ENCODE peak calls at places on chromosome 10, in seven cellular contexts. C, F, J, P, D, I and G are unnamed samples.

GRCh38 chr10:42754155-42755027 is 28.2 kb upstream of the BMS1 start:
- DNase-seq in C (no peak), F (no peak), J (peak; percentile 84), P (peak; percentile 85), D (peak; percentile 67), I (no peak), G (no peak)

GRCh38 chr10:5685764-5686240 is 1.2 kb downstream of the TASOR2 start:
- DNase-seq in C (no peak), F (no peak), J (no peak), P (no peak), D (peak; percentile 27), I (no peak), G (no peak)

GRCh38 chr10:58335306-58336005 is 650 bp downstream of the UBE2D1 start:
- DNase-seq in C (no peak), F (peak; percentile 30), J (no peak), P (peak; percentile 77), D (peak; percentile 69), I (no peak), G (no peak)

GRCh38 chr10:100377830-100378229 is 30.8 kb downstream of the SCD start:
- DNase-seq in C (no peak), F (no peak), J (no peak), P (no peak), D (no peak), I (no peak), G (no peak)

GRCh38 chr10:132163278-132163765 is 23.4 kb upstream of the DPYSL4 start:
- DNase-seq in C (no peak), F (no peak), J (no peak), P (peak; percentile 97), D (no peak), I (no peak), G (no peak)

GRCh38 chr10:114893248-114893647 is 44.7 kb upstream of the TRUB1 start:
- DNase-seq in C (no peak), F (no peak), J (no peak), P (no peak), D (no peak), I (no peak), G (no peak)

GRCh38 chr10:51092402-51092801 is 18.1 kb downstream of the PRKG1 start:
- DNase-seq in C (peak; percentile 32), F (no peak), J (peak; percentile 75), P (no peak), D (peak; percentile 49), I (no peak), G (no peak)

GRCh38 chr10:126177414-126178030 is 210.8 kb downstream of the ADAM12 start:
- DNase-seq in C (no peak), F (no peak), J (no peak), P (no peak), D (no peak), I (no peak), G (peak; percentile 45)

GRCh38 chr10:119933179-119933578 is 40.6 kb downstream of the SEC23IP start:
- DNase-seq in C (peak; percentile 22), F (no peak), J (no peak), P (no peak), D (no peak), I (no peak), G (no peak)
- TF ChIP-seq CTCF in C (peak; percentile 54), F (peak; percentile 55), J (peak; percentile 41), P (peak; percentile 82), D (no peak), I (peak; percentile 33), G (peak; percentile 9)

GRCh38 chr10:35884657-35885071 is 242.6 kb upstream of the FZD8 start:
- DNase-seq in C (no peak), F (no peak), J (no peak), P (peak; percentile 86), D (no peak), I (no peak), G (no peak)

GRCh38 chr10:35885076-35885475 is 243.0 kb upstream of the FZD8 start:
- DNase-seq in C (no peak), F (no peak), J (no peak), P (no peak), D (no peak), I (no peak), G (no peak)

GRCh38 chr10:35887686-35888085 is 245.6 kb upstream of the FZD8 start:
- DNase-seq in C (no peak), F (no peak), J (no peak), P (no peak), D (no peak), I (no peak), G (no peak)

GRCh38 chr10:35881320-35881719 is 239.2 kb upstream of the FZD8 start:
- DNase-seq in C (no peak), F (no peak), J (no peak), P (no peak), D (no peak), I (no peak), G (no peak)

GRCh38 chr10:35882422-35883150 is 240.5 kb upstream of the FZD8 start:
- DNase-seq in C (no peak), F (no peak), J (no peak), P (peak; percentile 78), D (no peak), I (no peak), G (no peak)
- TF ChIP-seq CTCF in C (no peak), F (no peak), J (no peak), P (peak; percentile 73), D (no peak), I (no peak), G (no peak)

GRCh38 chr10:88107296-88107695 is 243.9 kb downstream of the PTEN start:
- DNase-seq in C (no peak), F (no peak), J (no peak), P (no peak), D (no peak), I (no peak), G (no peak)

GRCh38 chr10:88107698-88108097 is 244.3 kb downstream of the PTEN start:
- DNase-seq in C (no peak), F (no peak), J (no peak), P (no peak), D (no peak), I (no peak), G (no peak)

GRCh38 chr10:88110355-88110754 is 246.9 kb downstream of the PTEN start:
- DNase-seq in C (no peak), F (peak; percentile 46), J (no peak), P (no peak), D (peak; percentile 78), I (no peak), G (no peak)

GRCh38 chr10:88106348-88106747 is 242.9 kb downstream of the PTEN start:
- DNase-seq in C (no peak), F (no peak), J (no peak), P (no peak), D (no peak), I (no peak), G (no peak)

DNA sequence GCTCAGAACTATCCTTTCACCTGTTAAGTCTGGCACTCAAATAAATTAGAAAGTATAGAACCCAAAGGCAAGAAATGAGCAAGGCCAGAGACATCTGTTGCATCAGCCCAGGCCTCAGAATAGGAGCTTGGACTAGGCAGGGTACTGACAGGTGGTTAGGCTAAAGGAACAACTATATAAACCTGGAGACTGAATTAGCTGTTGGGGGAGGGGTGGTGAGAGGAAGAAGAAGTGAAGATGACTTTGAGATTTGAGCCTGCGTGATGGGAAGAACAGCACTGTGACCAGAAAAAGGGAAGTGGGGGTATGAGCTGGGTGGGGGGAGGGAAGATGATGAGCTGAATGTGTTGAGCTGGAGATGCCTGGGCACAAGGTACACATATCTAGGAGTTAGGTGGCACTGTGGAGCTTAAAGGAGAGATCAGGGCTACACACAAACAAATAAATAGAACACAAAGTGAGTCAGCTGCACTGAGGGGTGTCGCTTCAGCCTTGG is 244.7 kb downstream of the PTEN start:
- DNase-seq in C (no peak), F (no peak), J (no peak), P (no peak), D (no peak), I (no peak), G (no peak)
- TF ChIP-seq CTCF in C (no peak), F (peak; percentile 29), J (peak; percentile 4), P (no peak), D (no peak), I (no peak), G (no peak)

DNA sequence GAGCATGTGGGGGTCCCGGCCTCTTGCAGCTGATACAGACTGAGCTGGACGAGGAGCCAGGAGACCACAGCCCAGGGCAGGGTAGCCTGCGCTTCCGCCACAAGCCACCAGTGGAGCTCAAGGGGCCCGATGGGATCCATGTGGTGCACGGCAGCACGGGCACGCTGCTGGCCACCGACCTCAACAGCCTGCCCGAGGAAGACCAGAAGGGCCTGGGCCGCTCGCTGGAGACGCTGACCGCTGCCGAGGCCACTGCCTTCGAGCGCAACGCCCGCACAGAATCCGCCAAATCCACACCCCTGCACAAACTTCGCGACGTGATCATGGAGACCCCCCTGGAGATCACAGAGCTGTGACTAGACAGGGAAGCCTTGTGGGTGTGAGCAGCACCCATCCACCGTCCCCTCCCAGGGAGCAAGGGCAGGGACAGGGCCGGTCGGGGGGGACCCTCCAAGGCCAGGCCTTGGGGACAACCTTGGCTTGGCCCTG is 36.1 kb downstream of the PSAP start:
- DNase-seq in C (no peak), F (no peak), J (no peak), P (peak; percentile 76), D (no peak), I (no peak), G (no peak)
- TF ChIP-seq CTCF in C (peak; percentile 2), F (no peak), J (no peak), P (peak; percentile 59), D (no peak), I (no peak), G (no peak)

DNA sequence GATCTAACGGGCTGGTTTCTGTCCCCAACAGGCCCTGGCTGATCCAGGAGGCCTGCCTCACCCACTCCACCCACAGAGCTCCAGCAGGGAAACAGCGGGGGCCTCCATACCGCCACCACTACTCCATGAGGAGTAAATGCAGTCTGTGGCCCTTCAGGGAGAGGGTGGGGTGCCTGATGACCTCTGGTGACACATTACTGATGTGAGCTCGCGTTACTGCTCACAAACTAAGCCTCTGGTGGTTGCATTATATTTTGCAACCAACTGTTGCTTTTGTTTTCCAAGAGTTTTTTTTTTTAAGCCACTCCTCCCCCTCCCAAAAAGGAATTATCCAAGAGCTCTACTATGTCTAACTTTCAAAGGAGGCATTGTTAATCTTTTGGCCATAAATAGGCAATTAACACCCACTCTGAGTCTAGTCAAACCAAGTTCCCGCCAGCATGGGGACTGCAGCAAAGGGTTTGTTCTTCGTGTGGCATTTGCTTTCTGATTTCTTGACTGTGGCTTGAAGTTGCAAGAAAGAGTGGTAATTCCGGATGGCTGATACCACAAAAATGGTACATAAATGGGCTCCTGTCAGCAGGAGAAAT is 72.6 kb downstream of the FAM53B start:
- DNase-seq in C (no peak), F (no peak), J (peak; percentile 79), P (peak; percentile 82), D (peak; percentile 73), I (no peak), G (no peak)
- TF ChIP-seq CTCF in C (peak; percentile 21), F (no peak), J (no peak), P (peak; percentile 60), D (no peak), I (no peak), G (no peak)